ENCODE peak calls at places on chromosomes 4 and X, in nine cellular contexts. W, V, H, D, P, S, J, C and G are unnamed samples.

GRCh38 chr4:183940807-183941310 is 35.8 kb downstream of the STOX2 start:
- DNase-seq in P (no peak), S (no peak), J (no peak), W (no peak), H (no peak), D (no peak), V (no peak), C (no peak), G (no peak)

GRCh38 chr4:138659640-138660325 is 355.8 kb upstream of the NOCT start:
- DNase-seq in D (no peak), V (no peak), W (peak; percentile 71), H (no peak), J (no peak), C (no peak), P (no peak), S (peak; percentile 27), G (no peak)

GRCh38 chr4:108991929-108992328 is 229.1 kb upstream of the ETNPPL start:
- DNase-seq in V (no peak), P (no peak), W (no peak), D (no peak), C (no peak), S (peak; percentile 11), J (no peak), H (no peak), G (no peak)

GRCh38 chr4:57043304-57044251 is 64.9 kb downstream of the POLR2B start:
- DNase-seq in J (no peak), S (no peak), H (no peak), C (no peak), W (no peak), V (peak; percentile 50), D (no peak), P (no peak), G (no peak)

GRCh38 chrX:141760761-141761160 is 62.2 kb upstream of the SPANXD start:
- DNase-seq in C (no peak), H (no peak), W (no peak), D (no peak), P (no peak), S (peak; percentile 11), J (no peak), V (no peak), G (no peak)

GRCh38 chr4:22932326-22932725 is 239.6 kb downstream of the GBA3 start:
- DNase-seq in V (no peak), P (no peak), J (peak; percentile 49), S (no peak), C (no peak), H (no peak), D (no peak), W (no peak), G (no peak)

GRCh38 chr4:112082954-112083586 is 62.2 kb upstream of the FAM241A start:
- DNase-seq in D (peak; percentile 65), C (no peak), J (peak; percentile 44), P (peak; percentile 94), H (peak; percentile 92), S (peak; percentile 94), W (no peak), V (no peak), G (no peak)

GRCh38 chr4:89134775-89135319 is 23.5 kb downstream of the TIGD2 start:
- DNase-seq in D (no peak), C (no peak), H (no peak), J (no peak), P (peak; percentile 92), W (no peak), V (peak; percentile 69), S (peak; percentile 71), G (no peak)

GRCh38 chrX:140723251-140723650 is 13.7 kb downstream of the LINC00632 start:
- DNase-seq in H (no peak), S (no peak), P (peak; percentile 20), D (no peak), J (no peak), W (no peak), V (no peak), C (no peak), G (no peak)

GRCh38 chrX:135454816-135455215 is 33.1 kb downstream of the SMIM10L2A start:
- DNase-seq in V (no peak), W (no peak), H (no peak), S (no peak), P (no peak), J (no peak), D (no peak), C (no peak), G (no peak)

GRCh38 chr4:99390060-99390459 is 37.5 kb upstream of the ADH1C start:
- DNase-seq in H (no peak), P (no peak), D (no peak), C (no peak), S (no peak), W (no peak), V (no peak), J (no peak), G (no peak)

GRCh38 chrX:10146350-10146749 is 10.4 kb upstream of the CLCN4 start:
- DNase-seq in H (no peak), J (no peak), S (no peak), W (no peak), V (no peak), D (no peak), P (no peak), C (no peak), G (no peak)

GRCh38 chr4:121873604-121874003 is 3.3 kb upstream of the BBS7 start:
- DNase-seq in J (no peak), S (no peak), W (no peak), H (no peak), C (no peak), P (no peak), V (no peak), D (no peak), G (no peak)

GRCh38 chrX:118459494-118459893 is 36.1 kb upstream of the DOCK11 start:
- DNase-seq in W (no peak), S (peak; percentile 12), H (peak; percentile 12), C (no peak), J (peak; percentile 1), P (no peak), V (no peak), D (peak; percentile 20), G (no peak)

GRCh38 chrX:14032383-14032782 is 2.7 kb upstream of the GEMIN8 start:
- DNase-seq in D (peak; percentile 23), J (peak; percentile 76), S (peak; percentile 39), W (no peak), V (peak; percentile 55), C (no peak), H (no peak), P (no peak), G (peak; percentile 20)

GRCh38 chrX:129701624-129702069 is 37.1 kb upstream of the XPNPEP2 start:
- DNase-seq in H (no peak), D (no peak), W (no peak), C (no peak), J (peak; percentile 20), S (no peak), P (no peak), V (peak; percentile 66), G (no peak)

GRCh38 chr4:171813195-171813955 is at the start of gene GALNTL6:
- DNase-seq in S (peak; percentile 6), V (peak; percentile 42), H (no peak), W (peak; percentile 43), D (no peak), P (no peak), J (no peak), C (peak; percentile 91), G (no peak)

DNA sequence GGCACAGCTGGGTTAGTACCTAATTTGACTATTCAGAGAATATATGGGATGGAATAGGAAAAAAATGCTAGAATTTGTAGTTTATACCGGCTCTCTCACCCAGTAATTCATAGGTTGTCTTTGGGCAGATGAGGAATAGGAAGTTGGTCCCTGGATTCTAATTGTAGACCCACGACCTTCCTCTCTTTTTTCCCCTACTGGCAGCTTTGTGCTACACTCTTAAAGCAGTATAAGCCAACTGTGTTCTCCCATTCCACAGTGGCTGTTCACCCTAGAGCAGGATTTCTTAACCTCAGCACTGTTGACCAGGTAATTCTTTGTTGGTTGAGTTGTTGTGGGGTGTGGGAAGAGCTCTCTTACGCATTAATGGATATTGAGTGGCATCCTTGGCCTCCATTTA is 92.9 kb downstream of the FNIP2 start:
- DNase-seq in V (no peak), P (no peak), C (no peak), W (no peak), S (no peak), J (no peak), H (no peak), D (no peak), G (no peak)
- TF ChIP-seq CTCF in V (no peak), P (no peak), C (no peak), W (peak; percentile 54), S (no peak), J (no peak), H (no peak), D (no peak), G (no peak)

GRCh38 chr4:73662709-73663546 is 42.7 kb upstream of the RASSF6 start:
- DNase-seq in D (peak; percentile 19), C (no peak), S (peak; percentile 64), J (no peak), W (no peak), H (no peak), V (no peak), P (no peak), G (no peak)

GRCh38 chr4:73664470-73664869 is 44.2 kb upstream of the RASSF6 start:
- DNase-seq in H (no peak), D (no peak), J (no peak), W (no peak), S (no peak), V (no peak), P (no peak), C (no peak), G (no peak)

GRCh38 chr4:73660808-73661207 is 40.6 kb upstream of the RASSF6 start:
- DNase-seq in W (no peak), P (no peak), D (no peak), S (no peak), J (no peak), H (no peak), V (no peak), C (no peak), G (no peak)

GRCh38 chr4:73661646-73662119 is 41.4 kb upstream of the RASSF6 start:
- DNase-seq in S (peak; percentile 98), V (no peak), H (no peak), J (no peak), C (no peak), D (no peak), W (no peak), P (peak; percentile 93), G (no peak)
- TF ChIP-seq CTCF in S (peak; percentile 23), V (no peak), H (no peak), J (no peak), C (no peak), D (no peak), W (no peak), P (peak; percentile 14), G (no peak)

GRCh38 chr4:140595065-140595464 is 26.3 kb upstream of the UCP1 start:
- DNase-seq in S (peak; percentile 53), J (peak; percentile 58), H (no peak), W (peak; percentile 77), C (no peak), P (no peak), V (peak; percentile 20), D (peak; percentile 25), G (no peak)
- TF ChIP-seq CTCF in S (peak; percentile 67), J (no peak), H (peak; percentile 30), W (peak; percentile 84), C (peak; percentile 66), P (peak; percentile 83), V (peak; percentile 39), D (peak; percentile 51), G (no peak)

DNA sequence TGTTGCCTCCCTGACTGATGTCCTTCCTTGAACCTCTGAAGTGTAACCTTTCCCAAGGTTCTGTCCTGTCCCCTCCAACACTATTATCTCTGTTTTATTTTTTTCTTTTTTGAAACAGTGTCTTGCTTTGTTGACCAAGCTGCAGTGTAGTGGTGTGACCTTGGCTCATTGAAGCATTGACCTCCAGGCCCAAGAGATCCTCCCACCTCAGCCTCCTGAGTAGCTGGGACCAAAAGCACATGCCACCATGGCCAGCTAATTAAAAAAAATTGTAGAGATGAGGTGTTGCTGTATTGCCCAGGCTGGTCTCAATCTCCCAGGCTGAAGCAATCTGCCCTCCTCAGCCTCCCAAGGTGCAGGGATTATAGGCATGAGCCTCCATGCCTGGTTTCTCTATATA is 59.0 kb downstream of the EDA start:
- DNase-seq in H (no peak), W (no peak), S (no peak), P (no peak), V (no peak), D (no peak), C (no peak), J (no peak), G (no peak)
- TF ChIP-seq CTCF in H (no peak), W (no peak), S (no peak), P (no peak), V (no peak), D (no peak), C (no peak), J (no peak), G (no peak)